ENCODE peak calls at places on chromosomes 7 and 10, in six cellular contexts. S is activated T-cell treated with anti-CD3 and anti-CD28 coated beads, Interleukin-2, amount 50 U/mL, for 1 hour; N is hepatocyte; G is stimulated activated CD4-positive, alpha-beta T cell treated with anti-CD3 and anti-CD28 coated beads, Interleukin-15, amount 100 ng/mL, for 1 hour; Y is H7; X is OCI-M1. W is an unnamed sample.

GRCh38 chr7:135745702-135746312 is 2.8 kb downstream of the FAM180A start:
- DNase-seq in S (no peak), N (no peak), G (no peak), Y (no peak), X (no peak), W (peak; percentile 75)

GRCh38 chr7:90629306-90629918 is 33.3 kb downstream of the CDK14 start:
- DNase-seq in S (no peak), N (peak; percentile 45), G (no peak), Y (peak; percentile 34), X (peak; percentile 81), W (no peak)

GRCh38 chr10:132847856-132848255 is 61.9 kb upstream of the NKX6-2 start:
- DNase-seq in S (no peak), N (no peak), G (no peak), Y (peak; percentile 46), X (no peak), W (peak; percentile 6)

GRCh38 chr10:48331436-48331835 is 25.0 kb downstream of the MAPK8 start:
- DNase-seq in S (no peak), N (no peak), G (no peak), Y (no peak), X (no peak), W (no peak)

GRCh38 chr7:43700059-43700501 is 29.2 kb downstream of the COA1 start:
- DNase-seq in S (no peak), N (peak; percentile 63), G (no peak), Y (no peak), X (peak; percentile 57), W (no peak)

GRCh38 chr10:96271017-96271815 is at the start of gene BLNK:
- DNase-seq in S (no peak), N (peak; percentile 76), G (no peak), Y (no peak), X (peak; percentile 65), W (peak; percentile 32)

GRCh38 chr10:76150139-76150885 is 718.9 kb downstream of the LRMDA start:
- DNase-seq in S (no peak), N (peak; percentile 77), G (no peak), Y (peak; percentile 23), X (no peak), W (no peak)

GRCh38 chr7:31758770-31759169 is 71.8 kb downstream of the PPP1R17 start:
- DNase-seq in S (no peak), N (no peak), G (no peak), Y (no peak), X (no peak), W (no peak)

GRCh38 chr10:74930962-74931361 is 104.6 kb downstream of the KAT6B start:
- DNase-seq in S (no peak), N (no peak), G (no peak), Y (no peak), X (no peak), W (no peak)

GRCh38 chr7:7706101-7706511 is 12.3 kb downstream of the RPA3 start:
- DNase-seq in S (no peak), N (no peak), G (no peak), Y (no peak), X (no peak), W (no peak)

GRCh38 chr7:45293295-45293942 is 135.8 kb downstream of the RAMP3 start:
- DNase-seq in S (no peak), N (no peak), G (no peak), Y (no peak), X (no peak), W (peak; percentile 33)

GRCh38 chr10:33476757-33477273 is 142.3 kb upstream of the NRP1 start:
- DNase-seq in S (no peak), N (no peak), G (no peak), Y (no peak), X (no peak), W (peak; percentile 16)

GRCh38 chr10:110701618-110701971 is 57.5 kb downstream of the RBM20 start:
- DNase-seq in S (no peak), N (no peak), G (no peak), Y (no peak), X (no peak), W (no peak)

GRCh38 chr7:81845628-81846259 is 75.9 kb upstream of the HGF start:
- DNase-seq in S (no peak), N (peak; percentile 6), G (no peak), Y (no peak), X (peak; percentile 25), W (no peak)

GRCh38 chr7:25928549-25929330 is 223.3 kb upstream of the NFE2L3 start:
- DNase-seq in S (no peak), N (no peak), G (no peak), Y (no peak), X (no peak), W (no peak)

GRCh38 chr7:88095-88926 is 104.1 kb upstream of the FAM20C start:
- DNase-seq in S (peak; percentile 8), N (peak; percentile 5), G (no peak), Y (peak; percentile 89), X (no peak), W (no peak)

GRCh38 chr7:5139998-5140397 is 50.0 kb upstream of the WIPI2 start:
- DNase-seq in S (peak; percentile 26), N (peak; percentile 21), G (no peak), Y (peak; percentile 70), X (no peak), W (no peak)

GRCh38 chr7:74283858-74284447 is 5.3 kb upstream of the CLIP2 start:
- DNase-seq in S (no peak), N (no peak), G (no peak), Y (no peak), X (no peak), W (no peak)

GRCh38 chr7:79504607-79505389 is 51.3 kb upstream of the MAGI2 start:
- DNase-seq in S (no peak), N (peak; percentile 33), G (no peak), Y (no peak), X (peak; percentile 43), W (no peak)

GRCh38 chr10:12690525-12691139 is 310.9 kb downstream of the CCDC3 start:
- DNase-seq in S (no peak), N (peak; percentile 41), G (no peak), Y (no peak), X (no peak), W (no peak)

GRCh38 chr10:79345241-79346011 is 1.8 kb upstream of the PPIF start:
- DNase-seq in S (no peak), N (no peak), G (no peak), Y (peak; percentile 13), X (peak; percentile 69), W (no peak)

GRCh38 chr7:32941181-32941995 is 15.9 kb upstream of the FKBP9 start:
- DNase-seq in S (no peak), N (no peak), G (no peak), Y (peak; percentile 73), X (no peak), W (no peak)

GRCh38 chr7:2687338-2687869 is 598 bp upstream of the AMZ1 start:
- DNase-seq in S (no peak), N (no peak), G (no peak), Y (no peak), X (no peak), W (no peak)

GRCh38 chr7:123133924-123134323 is 65.8 kb downstream of the SLC13A1 start:
- DNase-seq in S (no peak), N (no peak), G (no peak), Y (no peak), X (no peak), W (no peak)

GRCh38 chr10:43679509-43679908 is 30.8 kb upstream of the ZNF32 start:
- DNase-seq in S (no peak), N (no peak), G (no peak), Y (no peak), X (no peak), W (peak; percentile 86)

GRCh38 chr7:88337556-88337955 is 30.9 kb upstream of the STEAP4 start:
- DNase-seq in S (no peak), N (no peak), G (no peak), Y (no peak), X (no peak), W (no peak)

GRCh38 chr10:28494420-28494819 is 38.5 kb upstream of the WAC start:
- DNase-seq in S (no peak), N (no peak), G (no peak), Y (no peak), X (peak; percentile 52), W (no peak)

GRCh38 chr7:68613405-68613804 is 984.9 kb upstream of the AUTS2 start:
- DNase-seq in S (no peak), N (no peak), G (no peak), Y (no peak), X (no peak), W (no peak)

GRCh38 chr10:78263521-78263988 is 229.9 kb downstream of the RPS24 start:
- DNase-seq in S (no peak), N (no peak), G (no peak), Y (no peak), X (no peak), W (no peak)

GRCh38 chr10:1454428-1454827 is 282.9 kb downstream of the ADARB2 start:
- DNase-seq in S (no peak), N (no peak), G (no peak), Y (no peak), X (no peak), W (no peak)

GRCh38 chr7:15485431-15485830 is 76.4 kb downstream of the AGMO start:
- DNase-seq in S (no peak), N (no peak), G (no peak), Y (no peak), X (no peak), W (no peak)

GRCh38 chr10:37975407-37975991 is 948 bp downstream of the ZNF25 start:
- DNase-seq in S (no peak), N (no peak), G (no peak), Y (peak; percentile 2), X (peak; percentile 61), W (no peak)